ENCODE peak calls at places on chromosomes 7 and 10, in ten cellular contexts. Q, H, I, T, O, B, G, D, L and Y are unnamed samples.

GRCh38 chr7:25849361-25850184 is 302.4 kb upstream of the NFE2L3 start:
- DNase-seq in B (peak; percentile 48), G (no peak), H (no peak), O (no peak), D (no peak), I (peak; percentile 48), L (no peak), Q (no peak), T (no peak), Y (no peak)

GRCh38 chr10:48470115-48470892 is 134.6 kb downstream of the ARHGAP22 start:
- DNase-seq in L (peak; percentile 18), B (peak; percentile 97), I (no peak), O (no peak), D (no peak), G (no peak), Q (peak; percentile 59), T (no peak), H (no peak), Y (no peak)

GRCh38 chr7:121083138-121083789 is 94.8 kb downstream of the CPED1 start:
- DNase-seq in D (no peak), Q (no peak), I (no peak), O (no peak), G (no peak), H (no peak), T (no peak), B (peak; percentile 59), L (no peak), Y (no peak)

GRCh38 chr10:52883996-52884871 is 111.7 kb upstream of the MBL2 start:
- DNase-seq in H (no peak), B (peak; percentile 37), D (peak; percentile 85), O (peak; percentile 25), I (peak; percentile 92), T (no peak), G (no peak), L (peak; percentile 47), Q (peak; percentile 74), Y (no peak)

GRCh38 chr7:151844080-151844827 is 32.7 kb downstream of the PRKAG2 start:
- DNase-seq in G (no peak), T (no peak), O (no peak), Q (no peak), D (no peak), H (no peak), L (no peak), I (peak; percentile 90), B (no peak), Y (no peak)

GRCh38 chr7:159099711-159100231 is 44.9 kb downstream of the VIPR2 start:
- DNase-seq in G (peak; percentile 63), O (no peak), L (peak; percentile 14), I (no peak), T (peak; percentile 3), D (no peak), Q (peak; percentile 53), B (no peak), H (no peak), Y (peak; percentile 17)

GRCh38 chr10:62048919-62049636 is 147.6 kb downstream of the ARID5B start:
- DNase-seq in Q (peak; percentile 41), L (peak; percentile 74), D (peak; percentile 59), T (peak; percentile 79), G (peak; percentile 96), B (peak; percentile 71), O (no peak), I (peak; percentile 94), H (peak; percentile 98), Y (no peak)

GRCh38 chr10:35781643-35782035 is 139.5 kb upstream of the FZD8 start:
- DNase-seq in G (no peak), L (no peak), D (no peak), Q (peak; percentile 9), H (no peak), B (peak; percentile 22), I (peak; percentile 30), O (no peak), T (peak; percentile 17), Y (no peak)

GRCh38 chr7:129367700-129368388 is 66.4 kb upstream of the STRIP2 start:
- DNase-seq in G (peak; percentile 82), D (peak; percentile 69), O (peak; percentile 57), I (peak; percentile 36), Q (peak; percentile 80), T (peak; percentile 88), L (peak; percentile 82), B (peak; percentile 81), H (peak; percentile 94), Y (no peak)

GRCh38 chr10:72375585-72375984 is 20.9 kb upstream of the DNAJB12 start:
- DNase-seq in Q (no peak), O (no peak), T (no peak), H (no peak), I (peak; percentile 53), D (no peak), B (peak; percentile 51), L (no peak), G (no peak), Y (peak; percentile 35)

GRCh38 chr7:132709971-132710567 is 133.8 kb upstream of the PLXNA4 start:
- DNase-seq in I (peak; percentile 10), O (no peak), D (no peak), H (no peak), G (no peak), T (no peak), B (peak; percentile 38), L (peak; percentile 32), Q (no peak), Y (no peak)

GRCh38 chr10:109914966-109915365 is 8.3 kb downstream of the XPNPEP1 start:
- DNase-seq in O (peak; percentile 41), G (no peak), L (no peak), T (peak; percentile 54), I (peak; percentile 61), Q (no peak), D (no peak), B (no peak), H (no peak), Y (no peak)

GRCh38 chr10:133565441-133566294 is at the start of gene SYCE1:
- DNase-seq in Q (no peak), L (no peak), G (no peak), T (no peak), H (peak; percentile 90), I (no peak), D (no peak), O (no peak), B (no peak), Y (no peak)

GRCh38 chr7:44310221-44310848 is 15.1 kb downstream of the CAMK2B start:
- DNase-seq in O (no peak), I (no peak), G (no peak), L (peak; percentile 19), B (no peak), T (no peak), D (no peak), H (peak; percentile 78), Q (no peak), Y (peak; percentile 20)

GRCh38 chr10:129107525-129107924 is 359.5 kb upstream of the MGMT start:
- DNase-seq in H (peak; percentile 70), B (no peak), O (no peak), I (no peak), D (no peak), L (no peak), Q (no peak), T (no peak), G (no peak), Y (no peak)
- H3K9me3 ChIP-seq in H (no peaks in the 10 kb centered on the region), B (no peaks in the 10 kb centered on the region), O (no peaks in the 10 kb centered on the region), I (no peaks in the 10 kb centered on the region), D (no peaks in the 10 kb centered on the region), L (no peaks in the 10 kb centered on the region), Q (no peaks in the 10 kb centered on the region), T (no peaks in the 10 kb centered on the region), G (no peaks in the 10 kb centered on the region), Y (no peaks in the 10 kb centered on the region)

DNA sequence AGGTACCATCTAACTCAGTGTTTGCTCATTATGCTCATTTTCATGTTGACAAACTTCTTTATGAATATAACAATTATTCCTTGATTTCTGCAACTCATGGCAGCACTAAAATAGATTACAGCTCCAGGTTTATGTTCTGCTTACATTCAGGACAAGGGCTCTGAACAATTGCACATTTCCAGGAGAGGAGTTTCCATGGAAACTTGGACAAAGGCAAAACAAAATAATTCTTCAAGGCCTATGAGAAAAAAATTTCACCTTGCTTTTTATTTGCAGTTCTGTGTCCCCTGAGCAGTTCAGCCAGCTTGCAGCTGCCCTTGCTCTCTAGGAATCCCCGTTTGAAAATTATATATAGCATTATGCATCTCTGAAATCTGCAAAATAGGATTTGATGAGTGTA is 71.7 kb downstream of the ARL4A start:
- DNase-seq in I (no peak), G (no peak), B (no peak), T (no peak), H (no peak), L (no peak), Q (no peak), D (no peak), O (no peak), Y (no peak)
- TF ChIP-seq EP300 in I (no peak), G (no peak), B (no peak), T (no peak), H (no peak), L (no peak), Q (no peak), D (no peak), O (no peak), Y (no peak)

GRCh38 chr10:104349623-104350142 is 4.0 kb upstream of the CFAP58 start:
- DNase-seq in T (peak; percentile 20), O (peak; percentile 78), D (no peak), G (no peak), B (no peak), H (no peak), I (peak; percentile 79), Q (no peak), L (no peak), Y (peak; percentile 70)

GRCh38 chr10:104351919-104352318 is 1.7 kb upstream of the CFAP58 start:
- DNase-seq in Q (no peak), B (no peak), D (no peak), G (no peak), O (no peak), T (no peak), L (no peak), H (no peak), I (no peak), Y (no peak)

GRCh38 chr10:104350146-104350635 is 3.4 kb upstream of the CFAP58 start:
- DNase-seq in H (no peak), T (no peak), D (no peak), I (peak; percentile 66), O (peak; percentile 53), G (no peak), Q (peak; percentile 55), B (peak; percentile 52), L (no peak), Y (no peak)

GRCh38 chr10:104351067-104351681 is 2.5 kb upstream of the CFAP58 start:
- DNase-seq in L (no peak), Q (no peak), H (no peak), T (no peak), I (no peak), G (no peak), B (no peak), D (no peak), O (no peak), Y (no peak)

GRCh38 chr10:104353325-104354048 is at the start of gene CFAP58:
- DNase-seq in B (peak; percentile 91), T (peak; percentile 96), I (peak; percentile 45), Q (peak; percentile 89), G (peak; percentile 94), H (peak; percentile 96), D (peak; percentile 79), O (peak; percentile 57), L (peak; percentile 96), Y (peak; percentile 97)
- TF ChIP-seq POLR2AphosphoS5 in B (no peak), T (no peak), I (no peak), Q (no peak), G (no peak), H (peak; percentile 71), D (no peak), O (no peak), L (no peak), Y (peak; percentile 64)

DNA sequence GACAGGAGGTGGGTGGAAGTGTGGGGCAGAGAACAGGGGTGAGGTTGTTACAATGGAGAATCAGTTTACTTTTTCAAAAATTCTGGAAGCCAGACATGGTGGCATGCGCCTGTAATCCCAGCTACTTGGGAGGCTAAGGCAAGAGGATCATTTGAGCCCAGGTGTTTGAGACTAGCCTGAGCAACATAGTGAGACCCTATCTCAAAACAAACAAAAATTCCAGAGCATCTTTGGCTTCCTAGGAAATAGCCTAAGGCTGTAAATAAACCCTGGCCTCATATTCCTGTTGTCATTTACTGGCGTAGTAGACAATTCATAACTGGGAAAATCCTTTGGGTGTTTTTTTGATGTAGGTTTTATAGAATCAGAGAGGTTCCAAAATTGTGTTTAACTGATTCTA is 44.0 kb downstream of the GBF1 start:
- DNase-seq in Q (no peak), T (no peak), H (no peak), G (no peak), O (no peak), I (no peak), L (no peak), D (no peak), B (no peak), Y (no peak)
- H3K9me3 ChIP-seq in Q (no peaks in the 10 kb centered on the region), T (no peaks in the 10 kb centered on the region), H (no peaks in the 10 kb centered on the region), G (no peaks in the 10 kb centered on the region), O (no peaks in the 10 kb centered on the region), I (no peaks in the 10 kb centered on the region), L (no peaks in the 10 kb centered on the region), D (no peaks in the 10 kb centered on the region), B (no peaks in the 10 kb centered on the region), Y (no peaks in the 10 kb centered on the region)